ENCODE peak calls at places on chromosomes 5 and 9, in seven cellular contexts. S is GM23338; D is heart left ventricle; T is PC-3; J is cardiac muscle cell; U is CD4-positive, alpha-beta memory T cell; R is caudate nucleus. O is an unnamed sample.

GRCh38 chr9:16627967-16628366 is 242.5 kb downstream of the BNC2 start:
- DNase-seq in S (no peak), J (no peak), T (no peak), U (no peak), R (no peak), D (peak; percentile 65), O (peak; percentile 88)

GRCh38 chr5:31131381-31131811 is 62.1 kb upstream of the CDH6 start:
- DNase-seq in R (no peak), U (no peak), J (no peak), S (no peak), D (no peak), T (peak; percentile 70), O (no peak)

GRCh38 chr9:109966643-109967368 is 186.8 kb downstream of the PALM2AKAP2 start:
- DNase-seq in J (no peak), D (no peak), R (no peak), T (no peak), S (no peak), U (no peak), O (no peak)

GRCh38 chr5:125582358-125582757 is 835.9 kb upstream of the ZNF608 start:
- DNase-seq in S (no peak), R (no peak), U (no peak), J (no peak), D (no peak), T (no peak), O (no peak)

GRCh38 chr9:132994410-132995120 is 16.1 kb downstream of the GFI1B start:
- DNase-seq in J (no peak), D (no peak), S (peak; percentile 19), R (no peak), T (peak; percentile 70), U (no peak), O (no peak)

GRCh38 chr9:69745716-69746538 is 13.9 kb downstream of the PTAR1 start:
- DNase-seq in S (peak; percentile 24), R (no peak), J (no peak), D (no peak), U (no peak), T (peak; percentile 4), O (no peak)

GRCh38 chr9:81557957-81558791 is 131.2 kb downstream of the TLE1 start:
- DNase-seq in J (no peak), S (no peak), D (no peak), U (no peak), R (no peak), T (peak; percentile 24), O (peak; percentile 74)

GRCh38 chr9:68555416-68555815 is 14.7 kb upstream of the TMEM252 start:
- DNase-seq in R (no peak), S (no peak), J (no peak), U (no peak), T (no peak), D (no peak), O (no peak)

GRCh38 chr5:80755634-80756033 is 100.9 kb upstream of the DHFR start:
- DNase-seq in J (no peak), U (peak; percentile 41), R (no peak), T (no peak), D (no peak), S (no peak), O (no peak)

GRCh38 chr5:108216890-108217289 is 165.0 kb downstream of the FBXL17 start:
- DNase-seq in T (peak; percentile 70), U (no peak), S (no peak), J (no peak), R (no peak), D (peak; percentile 29), O (peak; percentile 7)

GRCh38 chr5:44665101-44665701 is 143.5 kb upstream of the MRPS30 start:
- DNase-seq in R (no peak), D (no peak), U (no peak), S (no peak), J (no peak), T (peak; percentile 63), O (no peak)

GRCh38 chr9:16048129-16048528 is 495.3 kb downstream of the CCDC171 start:
- DNase-seq in J (no peak), D (no peak), T (no peak), R (no peak), U (no peak), S (no peak), O (no peak)

GRCh38 chr5:57750891-57751290 is 268.3 kb upstream of the ACTBL2 start:
- DNase-seq in S (no peak), T (no peak), D (no peak), U (no peak), R (no peak), J (no peak), O (no peak)

GRCh38 chr5:126961702-126962101 is 68.7 kb downstream of the MARCHF3 start:
- DNase-seq in T (peak; percentile 64), R (no peak), U (no peak), D (no peak), J (no peak), S (no peak), O (no peak)

GRCh38 chr5:57696906-57697590 is 214.4 kb upstream of the ACTBL2 start:
- DNase-seq in T (no peak), S (no peak), J (peak; percentile 15), D (no peak), R (no peak), U (no peak), O (no peak)

GRCh38 chr5:96663608-96664007 is 1.4 kb downstream of the CAST start:
- DNase-seq in D (no peak), S (no peak), J (no peak), U (no peak), T (no peak), R (no peak), O (no peak)

GRCh38 chr9:126511426-126511825 is 102.3 kb upstream of the LMX1B start:
- DNase-seq in J (no peak), U (no peak), R (no peak), T (no peak), D (no peak), S (no peak), O (no peak)

GRCh38 chr5:137088175-137088574 is 411.0 kb downstream of the SPOCK1 start:
- DNase-seq in J (no peak), D (no peak), R (no peak), U (no peak), T (no peak), S (no peak), O (no peak)

DNA sequence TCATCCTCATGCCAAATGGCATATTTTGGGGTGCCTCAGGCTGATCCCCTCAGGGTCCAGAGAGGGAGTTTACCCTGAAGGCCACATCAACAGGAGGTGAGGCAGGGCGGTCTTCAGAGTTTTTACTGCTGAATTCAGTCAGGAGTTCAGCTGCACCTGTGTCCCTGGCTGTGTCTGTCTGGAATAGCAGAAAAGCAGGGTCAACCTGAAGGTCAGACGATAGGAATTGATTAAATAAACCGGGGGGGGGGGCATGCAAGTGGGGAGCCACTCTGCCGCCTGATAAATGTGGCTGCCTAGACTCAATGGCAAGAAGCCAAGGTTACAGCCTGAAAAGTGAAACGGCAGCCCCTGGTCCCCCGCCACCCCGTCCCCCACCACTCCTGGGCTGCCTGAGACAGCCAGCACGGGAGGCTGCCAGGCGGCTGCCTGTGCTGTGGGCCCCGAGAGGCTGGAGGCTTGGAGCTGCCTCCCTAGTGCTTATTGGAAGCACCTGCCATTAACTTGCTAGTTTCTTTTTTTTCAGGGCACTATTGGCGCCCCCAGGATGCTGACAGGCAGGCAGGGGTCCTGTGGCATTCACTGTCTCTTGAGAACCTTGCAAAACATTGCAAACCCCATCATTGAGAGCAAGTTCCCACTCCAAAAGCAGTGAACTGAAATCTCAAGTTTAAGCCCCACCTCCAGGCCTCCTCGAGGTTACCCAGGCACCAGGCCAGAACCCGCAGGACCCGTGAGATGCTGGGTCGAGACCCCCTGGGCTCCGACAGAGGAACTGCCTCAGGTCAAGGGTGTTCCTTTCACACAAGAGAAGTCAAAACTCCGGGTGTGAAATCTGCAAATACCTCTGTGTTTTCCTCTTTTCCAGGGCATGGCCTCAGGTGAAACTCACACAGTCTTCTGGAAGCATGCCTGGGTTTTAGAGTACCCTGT is 182.5 kb upstream of the PPP1R26 start:
- DNase-seq in J (no peak), R (no peak), T (no peak), D (no peak), S (no peak), U (no peak), O (no peak)
- H3K27ac ChIP-seq in J (no peak overlapping the region), R (no peak overlapping the region), T (no peak overlapping the region), D (no peak overlapping the region), S (no peak overlapping the region), U (no peak overlapping the region), O (no peak overlapping the region)

GRCh38 chr5:136000937-136001336 is 27.9 kb upstream of the TGFBI start:
- DNase-seq in T (no peak), S (no peak), J (no peak), R (no peak), D (no peak), U (no peak), O (no peak)

GRCh38 chr5:135997936-135998335 is 30.9 kb upstream of the TGFBI start:
- DNase-seq in S (peak; percentile 65), T (no peak), U (no peak), D (no peak), R (no peak), J (no peak), O (no peak)

GRCh38 chr5:136000147-136000546 is 28.6 kb upstream of the TGFBI start:
- DNase-seq in R (no peak), J (no peak), U (no peak), D (no peak), S (no peak), T (no peak), O (no peak)

GRCh38 chr5:135998889-135999288 is 29.9 kb upstream of the TGFBI start:
- DNase-seq in R (no peak), U (no peak), J (no peak), D (no peak), T (no peak), S (no peak), O (no peak)

GRCh38 chr5:135999396-136000139 is 29.2 kb upstream of the TGFBI start:
- DNase-seq in T (peak; percentile 77), D (no peak), R (no peak), S (no peak), J (no peak), U (no peak), O (peak; percentile 83)
- H3K27ac ChIP-seq in T (no peak overlapping the region), D (no peak overlapping the region), R (no peak overlapping the region), S (no peak overlapping the region), J (no peak overlapping the region), U (no peak overlapping the region), O (peak overlapping the region; percentile 78)

GRCh38 chr9:78707481-78707977 is 410.6 kb downstream of the PSAT1 start:
- DNase-seq in T (peak; percentile 58), R (no peak), S (no peak), U (no peak), J (no peak), D (no peak), O (peak; percentile 32)
- H3K27ac ChIP-seq in T (peak overlapping the region; percentile 38), R (no peak overlapping the region), S (no peak overlapping the region), U (no peak overlapping the region), J (no peak overlapping the region), D (no peak overlapping the region), O (no peak overlapping the region)

GRCh38 chr9:116095403-116095802 is 58.2 kb upstream of the PAPPA start:
- DNase-seq in S (no peak), U (no peak), J (no peak), D (no peak), R (no peak), T (no peak), O (no peak)

GRCh38 chr9:116098476-116098875 is 55.1 kb upstream of the PAPPA start:
- DNase-seq in S (no peak), U (no peak), J (no peak), R (no peak), D (no peak), T (no peak), O (no peak)

GRCh38 chr9:116094846-116095245 is 58.7 kb upstream of the PAPPA start:
- DNase-seq in D (no peak), S (no peak), J (no peak), R (no peak), U (no peak), T (peak; percentile 53), O (no peak)

GRCh38 chr9:116096853-116097252 is 56.7 kb upstream of the PAPPA start:
- DNase-seq in J (no peak), D (no peak), S (peak; percentile 44), T (peak; percentile 29), U (no peak), R (no peak), O (no peak)

GRCh38 chr9:116096046-116096445 is 57.5 kb upstream of the PAPPA start:
- DNase-seq in U (no peak), S (no peak), T (peak; percentile 89), R (no peak), J (no peak), D (no peak), O (no peak)
- H3K27ac ChIP-seq in U (no peak overlapping the region), S (no peak overlapping the region), T (peak overlapping the region; percentile 99), R (no peak overlapping the region), J (no peak overlapping the region), D (no peak overlapping the region), O (no peak overlapping the region)

O was measured in AG04450.